ENCODE peak calls at places on chromosome 22, in nine cellular contexts. X is activated T-cell treated with anti-CD3 and anti-CD28 coated beads, Interleukin-2, amount 50 U/mL, for 24 hours; V is left colon; F is CD8-positive, alpha-beta memory T cell; H is WTC11; S is mucosa of gallbladder; U is GM20000; G is left cardiac atrium; O is amygdala. B is an unnamed sample.
A peak's percentile ranks its signal among the peaks of the same experiment; 100 is the strongest.

GRCh38 chr22:48464246-48464645 is 1363.4 kb downstream of the BRD1 start:
- DNase-seq in X (no peak), V (no peak), F (no peak), H (no peak), S (no peak), U (no peak), G (no peak), O (no peak), B (peak; percentile 46)

GRCh38 chr22:24695958-24696511 is 78.5 kb downstream of the PIWIL3 start:
- DNase-seq in X (no peak), V (no peak), F (no peak), H (peak; percentile 30), S (no peak), U (no peak), G (peak; percentile 27), O (no peak), B (peak; percentile 78)

GRCh38 chr22:36546092-36546804 is 17.3 kb upstream of the EIF3D start:
- DNase-seq in X (peak; percentile 38), V (no peak), F (no peak), H (peak; percentile 79), S (no peak), U (peak; percentile 60), G (peak; percentile 39), O (no peak), B (peak; percentile 92)

GRCh38 chr22:37485714-37486223 is 415 bp downstream of the MFNG start:
- DNase-seq in X (no peak), V (no peak), F (peak; percentile 6), H (no peak), S (no peak), U (peak; percentile 51), G (no peak), O (no peak), B (peak; percentile 79)

GRCh38 chr22:26170112-26170492 is 840 bp downstream of the SEZ6L start:
- DNase-seq in X (no peak), V (no peak), F (no peak), H (no peak), S (no peak), U (no peak), G (no peak), O (no peak), B (peak; percentile 51)

GRCh38 chr22:44554411-44554810 is 56.4 kb upstream of the RTL6 start:
- DNase-seq in X (peak; percentile 17), V (no peak), F (no peak), H (no peak), S (no peak), U (no peak), G (no peak), O (no peak), B (no peak)

GRCh38 chr22:19966908-19967750 is 25.5 kb upstream of the TXNRD2 start:
- DNase-seq in X (no peak), V (no peak), F (no peak), H (no peak), S (no peak), U (no peak), G (no peak), O (no peak), B (no peak)

GRCh38 chr22:39645532-39645931 is 75.0 kb downstream of the CACNA1I start:
- DNase-seq in X (no peak), V (no peak), F (no peak), H (no peak), S (no peak), U (no peak), G (no peak), O (no peak), B (no peak)

GRCh38 chr22:42990131-42990838 is 24.7 kb downstream of the PACSIN2 start:
- DNase-seq in X (no peak), V (peak; percentile 45), F (no peak), H (no peak), S (no peak), U (no peak), G (peak; percentile 54), O (no peak), B (no peak)

GRCh38 chr22:31650391-31650790 is 11.6 kb downstream of the PISD start:
- DNase-seq in X (no peak), V (no peak), F (no peak), H (no peak), S (no peak), U (no peak), G (no peak), O (no peak), B (no peak)

GRCh38 chr22:24429411-24430365 is 2.3 kb downstream of the ADORA2A start:
- DNase-seq in X (peak; percentile 78), V (no peak), F (no peak), H (no peak), S (peak; percentile 42), U (peak; percentile 81), G (peak; percentile 71), O (no peak), B (peak; percentile 79)

GRCh38 chr22:19046287-19046686 is 75.9 kb downstream of the DGCR2 start:
- DNase-seq in X (no peak), V (no peak), F (no peak), H (no peak), S (no peak), U (no peak), G (no peak), O (no peak), B (no peak)

GRCh38 chr22:35357883-35358621 is 22.8 kb upstream of the HMOX1 start:
- DNase-seq in X (no peak), V (no peak), F (no peak), H (no peak), S (no peak), U (no peak), G (no peak), O (no peak), B (no peak)

GRCh38 chr22:27875951-27876350 is 43.1 kb downstream of the PITPNB start:
- DNase-seq in X (no peak), V (no peak), F (peak; percentile 60), H (no peak), S (no peak), U (no peak), G (no peak), O (no peak), B (no peak)

GRCh38 chr22:46377566-46378498 is 42.3 kb downstream of the TRMU start:
- DNase-seq in X (no peak), V (peak; percentile 86), F (no peak), H (peak; percentile 56), S (peak; percentile 76), U (no peak), G (no peak), O (no peak), B (peak; percentile 93)

GRCh38 chr22:45863981-45864751 is 112.8 kb downstream of the WNT7B start:
- DNase-seq in X (peak; percentile 85), V (no peak), F (peak; percentile 36), H (peak; percentile 88), S (peak; percentile 65), U (peak; percentile 86), G (peak; percentile 75), O (peak; percentile 25), B (peak; percentile 90)

GRCh38 chr22:41479671-41480396 is 10.9 kb downstream of the ACO2 start:
- DNase-seq in X (no peak), V (no peak), F (no peak), H (peak; percentile 15), S (no peak), U (no peak), G (no peak), O (peak; percentile 48), B (peak; percentile 82)

GRCh38 chr22:47177334-47177815 is 414.9 kb downstream of the TBC1D22A start:
- DNase-seq in X (no peak), V (peak; percentile 18), F (no peak), H (no peak), S (no peak), U (no peak), G (no peak), O (no peak), B (no peak)

GRCh38 chr22:29343313-29343805 is 27.9 kb upstream of the RASL10A start:
- DNase-seq in X (no peak), V (no peak), F (no peak), H (no peak), S (no peak), U (no peak), G (peak; percentile 59), O (no peak), B (peak; percentile 70)

GRCh38 chr22:39852799-39853198 is 40.8 kb downstream of the ENTHD1 start:
- DNase-seq in X (no peak), V (no peak), F (no peak), H (no peak), S (no peak), U (no peak), G (no peak), O (no peak), B (no peak)